ENCODE peak calls at places on chromosomes 12 and 14, in five cellular contexts. Q is stomach, F is left ventricle myocardium inferior, C is neural progenitor cell, V is activated B cell treated with CpG ODN at 0.5 μM for 24 hours. D is an unnamed sample.

GRCh38 chr14:68174446-68174845 is 354.9 kb downstream of the RAD51B start:
- DNase-seq in V (no peak), Q (no peak), F (no peak), C (no peak), D (no peak)

GRCh38 chr12:7369274-7369729 is 65.4 kb downstream of the ACSM4 start:
- DNase-seq in F (peak), C (no peak), V (no peak), Q (no peak), D (no peak)

GRCh38 chr12:104506691-104507401 is 50.1 kb downstream of the CHST11 start:
- DNase-seq in V (no peak), F (peak), Q (no peak), C (no peak), D (no peak)

GRCh38 chr12:56630180-56630632 is at the start of gene BAZ2A:
- DNase-seq in Q (peak), C (peak), V (peak), F (peak), D (peak)

GRCh38 chr12:11778703-11779102 is 129.2 kb downstream of the ETV6 start:
- DNase-seq in V (no peak), Q (no peak), C (no peak), F (no peak), D (no peak)

GRCh38 chr12:49293056-49293956 is 1.6 kb upstream of the PRPH start:
- DNase-seq in F (peak), Q (peak), C (peak), V (no peak), D (no peak)

GRCh38 chr14:65433646-65434045 is 21.1 kb downstream of the FUT8 start:
- DNase-seq in V (no peak), F (no peak), C (no peak), Q (no peak), D (no peak)

GRCh38 chr12:11853126-11853525 is 203.7 kb downstream of the ETV6 start:
- DNase-seq in F (no peak), C (no peak), V (no peak), Q (no peak), D (no peak)

GRCh38 chr12:14770495-14771313 is 32.6 kb downstream of the WBP11 start:
- DNase-seq in C (peak), Q (peak), V (peak), F (peak), D (peak)

GRCh38 chr14:51780741-51781140 is 79.7 kb upstream of the GNG2 start:
- DNase-seq in V (no peak), F (no peak), Q (no peak), C (peak), D (no peak)

GRCh38 chr12:34406228-34406995 is 384.1 kb downstream of the ALG10 start:
- DNase-seq in V (peak), C (no peak), Q (peak), F (peak), D (peak)

GRCh38 chr12:127594351-127594970 is 672.5 kb upstream of the TMEM132C start:
- DNase-seq in F (no peak), C (peak), Q (no peak), V (no peak), D (no peak)

GRCh38 chr12:31931796-31932715 is 27.2 kb upstream of the RESF1 start:
- DNase-seq in C (no peak), V (no peak), Q (no peak), F (no peak), D (no peak)

GRCh38 chr14:89678715-89679220 is 261.7 kb upstream of the FOXN3 start:
- DNase-seq in V (no peak), F (no peak), Q (no peak), C (no peak), D (no peak)

GRCh38 chr12:98743362-98743953 is 98.4 kb downstream of the APAF1 start:
- DNase-seq in Q (no peak), V (no peak), C (peak), F (no peak), D (peak)

GRCh38 chr12:129911437-129912049 is 7.7 kb upstream of the TMEM132D start:
- DNase-seq in V (no peak), Q (peak), F (peak), C (peak), D (peak)

GRCh38 chr14:61145903-61146411 is 135.2 kb downstream of the TMEM30B start:
- DNase-seq in F (no peak), V (no peak), Q (no peak), C (peak), D (no peak)

GRCh38 chr12:49327887-49328286 is 4.8 kb downstream of the TROAP start:
- DNase-seq in V (no peak), Q (no peak), C (no peak), F (no peak), D (no peak)

GRCh38 chr12:75020068-75020557 is 189.5 kb downstream of the KCNC2 start:
- DNase-seq in V (no peak), C (no peak), F (no peak), Q (no peak), D (no peak)

GRCh38 chr12:109157986-109158385 is 41.6 kb downstream of the ACACB start:
- DNase-seq in V (no peak), Q (no peak), C (no peak), F (no peak), D (no peak)

GRCh38 chr12:91326043-91327027 is 143.7 kb upstream of the DCN start:
- DNase-seq in C (peak), V (no peak), Q (peak), F (no peak), D (no peak)

GRCh38 chr14:64703393-64704144 is 655 bp upstream of the PLEKHG3 start:
- DNase-seq in F (no peak), C (peak), V (no peak), Q (no peak), D (no peak)

GRCh38 chr12:12209043-12209442 is 57.8 kb downstream of the LRP6 start:
- DNase-seq in F (no peak), V (no peak), Q (no peak), C (no peak), D (no peak)

GRCh38 chr12:124515981-124516380 is 51.4 kb downstream of the NCOR2 start:
- DNase-seq in C (no peak), F (no peak), V (no peak), Q (peak), D (no peak)

GRCh38 chr14:60647081-60647836 is 2.0 kb downstream of the SIX1 start:
- DNase-seq in Q (no peak), C (peak), F (no peak), V (no peak), D (no peak)

GRCh38 chr12:118055865-118056773 is 4.9 kb downstream of the WSB2 start:
- DNase-seq in C (no peak), V (no peak), Q (peak), F (no peak), D (no peak)

GRCh38 chr12:3553221-3553620 is 62.2 kb downstream of the PRMT8 start:
- DNase-seq in V (no peak), C (no peak), Q (peak), F (no peak), D (no peak)

GRCh38 chr12:90712671-90713070 is 242.3 kb downstream of the CCER1 start:
- DNase-seq in V (no peak), C (no peak), F (no peak), Q (no peak), D (no peak)

GRCh38 chr14:68397371-68397779 is 395.5 kb downstream of the ZFP36L1 start:
- DNase-seq in Q (no peak), C (no peak), V (no peak), F (peak), D (peak)

GRCh38 chr12:89461649-89462612 is 62.7 kb downstream of the GALNT4 start:
- DNase-seq in F (no peak), V (no peak), Q (no peak), C (peak), D (no peak)

GRCh38 chr12:52029686-52030085 is 21.6 kb upstream of the NR4A1 start:
- DNase-seq in F (no peak), C (peak), V (no peak), Q (peak), D (no peak)

GRCh38 chr12:100544165-100544564 is 29.3 kb upstream of the GAS2L3 start:
- DNase-seq in C (no peak), Q (no peak), V (no peak), F (no peak), D (no peak)

GRCh38 chr12:13504074-13504473 is 307.5 kb downstream of the EMP1 start:
- DNase-seq in F (no peak), C (no peak), Q (no peak), V (no peak), D (no peak)

GRCh38 chr14:104634886-104635570 is 30.5 kb upstream of the TMEM179 start:
- DNase-seq in V (no peak), Q (no peak), F (no peak), C (no peak), D (no peak)

GRCh38 chr12:130761537-130762318 is 45.6 kb upstream of the RIMBP2 start:
- DNase-seq in Q (no peak), V (no peak), F (peak), C (peak), D (peak)